ENCODE peak calls at places on chromosomes 16 and 17, in ten cellular contexts. One of them, this sample, is unnamed.

GRCh38 chr16:721765-722481 is 977 bp downstream of the ANTKMT start:
- DNase-seq in HCT116: no peak
- DNase-seq in endothelial cell of umbilical vein: no peak
- DNase-seq in mesendoderm: no peak
- DNase-seq in SK-N-SH: peak
- DNase-seq in mammary epithelial cell: no peak
- DNase-seq in SK-N-MC: no peak
- DNase-seq in IMR-90: no peak
- DNase-seq in fibroblast of lung: no peak
- DNase-seq in DND-41: peak
- DNase-seq in this sample: no peak

GRCh38 chr17:76240461-76241204 is at the start of gene RNF157:
- DNase-seq in fibroblast of lung: peak
- DNase-seq in HCT116: no peak
- DNase-seq in mesendoderm: peak
- DNase-seq in IMR-90: peak
- DNase-seq in SK-N-SH: peak
- DNase-seq in endothelial cell of umbilical vein: peak
- DNase-seq in mammary epithelial cell: no peak
- DNase-seq in DND-41: no peak
- DNase-seq in SK-N-MC: no peak
- DNase-seq in this sample: peak

GRCh38 chr17:19003966-19004600 is 481 bp downstream of the FAM83G start:
- DNase-seq in SK-N-MC: no peak
- DNase-seq in SK-N-SH: peak
- DNase-seq in mesendoderm: peak
- DNase-seq in fibroblast of lung: peak
- DNase-seq in DND-41: no peak
- DNase-seq in IMR-90: peak
- DNase-seq in mammary epithelial cell: peak
- DNase-seq in endothelial cell of umbilical vein: peak
- DNase-seq in HCT116: no peak
- DNase-seq in this sample: peak

GRCh38 chr17:29766796-29767327 is 144.2 kb upstream of the CORO6 start:
- DNase-seq in IMR-90: peak
- DNase-seq in SK-N-MC: no peak
- DNase-seq in SK-N-SH: no peak
- DNase-seq in HCT116: no peak
- DNase-seq in endothelial cell of umbilical vein: no peak
- DNase-seq in mammary epithelial cell: no peak
- DNase-seq in DND-41: no peak
- DNase-seq in fibroblast of lung: peak
- DNase-seq in mesendoderm: no peak
- DNase-seq in this sample: no peak

GRCh38 chr16:66629856-66630255 is 25.4 kb downstream of the CMTM3 start:
- DNase-seq in mammary epithelial cell: no peak
- DNase-seq in endothelial cell of umbilical vein: no peak
- DNase-seq in fibroblast of lung: no peak
- DNase-seq in HCT116: no peak
- DNase-seq in SK-N-MC: no peak
- DNase-seq in SK-N-SH: no peak
- DNase-seq in DND-41: no peak
- DNase-seq in mesendoderm: no peak
- DNase-seq in IMR-90: no peak
- DNase-seq in this sample: no peak

GRCh38 chr17:74042744-74043486 is 160.6 kb upstream of the RPL38 start:
- DNase-seq in mesendoderm: peak
- DNase-seq in IMR-90: peak
- DNase-seq in SK-N-SH: no peak
- DNase-seq in endothelial cell of umbilical vein: no peak
- DNase-seq in HCT116: peak
- DNase-seq in DND-41: no peak
- DNase-seq in mammary epithelial cell: peak
- DNase-seq in SK-N-MC: no peak
- DNase-seq in fibroblast of lung: peak
- DNase-seq in this sample: no peak

GRCh38 chr17:46053911-46054534 is 55.0 kb downstream of the STH start:
- DNase-seq in mesendoderm: no peak
- DNase-seq in endothelial cell of umbilical vein: no peak
- DNase-seq in fibroblast of lung: no peak
- DNase-seq in SK-N-SH: no peak
- DNase-seq in IMR-90: peak
- DNase-seq in DND-41: no peak
- DNase-seq in HCT116: no peak
- DNase-seq in SK-N-MC: no peak
- DNase-seq in mammary epithelial cell: peak
- DNase-seq in this sample: no peak

GRCh38 chr17:5943991-5944390 is 126.2 kb upstream of the WSCD1 start:
- DNase-seq in endothelial cell of umbilical vein: no peak
- DNase-seq in HCT116: no peak
- DNase-seq in fibroblast of lung: no peak
- DNase-seq in DND-41: no peak
- DNase-seq in SK-N-MC: no peak
- DNase-seq in mammary epithelial cell: no peak
- DNase-seq in mesendoderm: peak
- DNase-seq in SK-N-SH: no peak
- DNase-seq in IMR-90: no peak
- DNase-seq in this sample: no peak

GRCh38 chr17:62737513-62737912 is 70.6 kb downstream of the MARCHF10 start:
- DNase-seq in mammary epithelial cell: peak
- DNase-seq in SK-N-MC: no peak
- DNase-seq in IMR-90: no peak
- DNase-seq in DND-41: no peak
- DNase-seq in endothelial cell of umbilical vein: no peak
- DNase-seq in fibroblast of lung: no peak
- DNase-seq in SK-N-SH: no peak
- DNase-seq in HCT116: no peak
- DNase-seq in mesendoderm: no peak
- DNase-seq in this sample: no peak

GRCh38 chr16:57859331-57859730 is 57.0 kb upstream of the KIFC3 start:
- DNase-seq in SK-N-SH: no peak
- DNase-seq in mesendoderm: peak
- DNase-seq in SK-N-MC: no peak
- DNase-seq in DND-41: peak
- DNase-seq in endothelial cell of umbilical vein: peak
- DNase-seq in HCT116: peak
- DNase-seq in mammary epithelial cell: no peak
- DNase-seq in fibroblast of lung: peak
- DNase-seq in IMR-90: peak
- DNase-seq in this sample: peak

GRCh38 chr17:10226930-10227695 is 28.7 kb upstream of the GAS7 start:
- DNase-seq in mammary epithelial cell: no peak
- DNase-seq in DND-41: peak
- DNase-seq in fibroblast of lung: peak
- DNase-seq in mesendoderm: peak
- DNase-seq in SK-N-MC: no peak
- DNase-seq in IMR-90: peak
- DNase-seq in endothelial cell of umbilical vein: no peak
- DNase-seq in HCT116: peak
- DNase-seq in SK-N-SH: peak
- DNase-seq in this sample: peak

GRCh38 chr17:15510361-15510760 is 42.9 kb upstream of the CDRT4 start:
- DNase-seq in SK-N-MC: no peak
- DNase-seq in IMR-90: peak
- DNase-seq in mesendoderm: no peak
- DNase-seq in endothelial cell of umbilical vein: peak
- DNase-seq in HCT116: peak
- DNase-seq in fibroblast of lung: peak
- DNase-seq in DND-41: no peak
- DNase-seq in SK-N-SH: no peak
- DNase-seq in mammary epithelial cell: peak
- DNase-seq in this sample: no peak

GRCh38 chr16:70759666-70760065 is 41.3 kb downstream of the VAC14 start:
- DNase-seq in mesendoderm: peak
- DNase-seq in endothelial cell of umbilical vein: no peak
- DNase-seq in IMR-90: no peak
- DNase-seq in SK-N-MC: no peak
- DNase-seq in DND-41: no peak
- DNase-seq in HCT116: no peak
- DNase-seq in mammary epithelial cell: no peak
- DNase-seq in SK-N-SH: no peak
- DNase-seq in fibroblast of lung: no peak
- DNase-seq in this sample: no peak

GRCh38 chr16:70760221-70760620 is 40.7 kb downstream of the VAC14 start:
- DNase-seq in IMR-90: no peak
- DNase-seq in HCT116: no peak
- DNase-seq in endothelial cell of umbilical vein: no peak
- DNase-seq in fibroblast of lung: no peak
- DNase-seq in DND-41: no peak
- DNase-seq in SK-N-MC: no peak
- DNase-seq in mammary epithelial cell: no peak
- DNase-seq in SK-N-SH: no peak
- DNase-seq in mesendoderm: no peak
- DNase-seq in this sample: no peak

GRCh38 chr16:70764632-70765031 is 36.3 kb downstream of the VAC14 start:
- DNase-seq in HCT116: no peak
- DNase-seq in IMR-90: no peak
- DNase-seq in mammary epithelial cell: no peak
- DNase-seq in mesendoderm: no peak
- DNase-seq in fibroblast of lung: no peak
- DNase-seq in endothelial cell of umbilical vein: no peak
- DNase-seq in SK-N-MC: no peak
- DNase-seq in SK-N-SH: no peak
- DNase-seq in DND-41: no peak
- DNase-seq in this sample: no peak

GRCh38 chr16:70758786-70759185 is 42.2 kb downstream of the VAC14 start:
- DNase-seq in HCT116: no peak
- DNase-seq in SK-N-SH: no peak
- DNase-seq in fibroblast of lung: no peak
- DNase-seq in mammary epithelial cell: no peak
- DNase-seq in DND-41: no peak
- DNase-seq in IMR-90: no peak
- DNase-seq in SK-N-MC: no peak
- DNase-seq in endothelial cell of umbilical vein: no peak
- DNase-seq in mesendoderm: no peak
- DNase-seq in this sample: no peak

GRCh38 chr16:70761656-70762055 is 39.3 kb downstream of the VAC14 start:
- DNase-seq in DND-41: no peak
- DNase-seq in HCT116: no peak
- DNase-seq in SK-N-SH: no peak
- DNase-seq in mesendoderm: no peak
- DNase-seq in endothelial cell of umbilical vein: no peak
- DNase-seq in fibroblast of lung: no peak
- DNase-seq in IMR-90: no peak
- DNase-seq in SK-N-MC: no peak
- DNase-seq in mammary epithelial cell: no peak
- DNase-seq in this sample: no peak
- H3K9ac ChIP-seq in DND-41: no peak
- H3K9ac ChIP-seq in HCT116: no peak
- H3K9ac ChIP-seq in SK-N-SH: no peak
- H3K9ac ChIP-seq in mesendoderm: no peak
- H3K9ac ChIP-seq in endothelial cell of umbilical vein: no peak
- H3K9ac ChIP-seq in fibroblast of lung: no peak
- H3K9ac ChIP-seq in IMR-90: no peak
- H3K9ac ChIP-seq in SK-N-MC: no peak
- H3K9ac ChIP-seq in mammary epithelial cell: no peak
- H3K9ac ChIP-seq in this sample: no peak

GRCh38 chr16:69443809-69444611 is 19.6 kb downstream of the CYB5B start:
- DNase-seq in fibroblast of lung: peak
- DNase-seq in SK-N-MC: no peak
- DNase-seq in IMR-90: peak
- DNase-seq in mammary epithelial cell: peak
- DNase-seq in HCT116: no peak
- DNase-seq in SK-N-SH: peak
- DNase-seq in DND-41: no peak
- DNase-seq in mesendoderm: no peak
- DNase-seq in endothelial cell of umbilical vein: peak
- DNase-seq in this sample: no peak
- H3K9ac ChIP-seq in fibroblast of lung: peak
- H3K9ac ChIP-seq in SK-N-MC: no peak
- H3K9ac ChIP-seq in IMR-90: no peak
- H3K9ac ChIP-seq in mammary epithelial cell: peak
- H3K9ac ChIP-seq in HCT116: peak
- H3K9ac ChIP-seq in SK-N-SH: peak
- H3K9ac ChIP-seq in DND-41: no peak
- H3K9ac ChIP-seq in mesendoderm: no peak
- H3K9ac ChIP-seq in endothelial cell of umbilical vein: peak
- H3K9ac ChIP-seq in this sample: no peak

GRCh38 chr16:89170346-89171215 is 967 bp upstream of the CDH15 start:
- DNase-seq in endothelial cell of umbilical vein: no peak
- DNase-seq in HCT116: peak
- DNase-seq in mammary epithelial cell: no peak
- DNase-seq in fibroblast of lung: no peak
- DNase-seq in SK-N-MC: no peak
- DNase-seq in mesendoderm: peak
- DNase-seq in DND-41: peak
- DNase-seq in IMR-90: no peak
- DNase-seq in SK-N-SH: no peak
- DNase-seq in this sample: no peak
- H3K9ac ChIP-seq in endothelial cell of umbilical vein: no peak
- H3K9ac ChIP-seq in HCT116: peak
- H3K9ac ChIP-seq in mammary epithelial cell: no peak
- H3K9ac ChIP-seq in fibroblast of lung: no peak
- H3K9ac ChIP-seq in SK-N-MC: no peak
- H3K9ac ChIP-seq in mesendoderm: no peak
- H3K9ac ChIP-seq in DND-41: no peak
- H3K9ac ChIP-seq in IMR-90: no peak
- H3K9ac ChIP-seq in SK-N-SH: no peak
- H3K9ac ChIP-seq in this sample: peak

DNA sequence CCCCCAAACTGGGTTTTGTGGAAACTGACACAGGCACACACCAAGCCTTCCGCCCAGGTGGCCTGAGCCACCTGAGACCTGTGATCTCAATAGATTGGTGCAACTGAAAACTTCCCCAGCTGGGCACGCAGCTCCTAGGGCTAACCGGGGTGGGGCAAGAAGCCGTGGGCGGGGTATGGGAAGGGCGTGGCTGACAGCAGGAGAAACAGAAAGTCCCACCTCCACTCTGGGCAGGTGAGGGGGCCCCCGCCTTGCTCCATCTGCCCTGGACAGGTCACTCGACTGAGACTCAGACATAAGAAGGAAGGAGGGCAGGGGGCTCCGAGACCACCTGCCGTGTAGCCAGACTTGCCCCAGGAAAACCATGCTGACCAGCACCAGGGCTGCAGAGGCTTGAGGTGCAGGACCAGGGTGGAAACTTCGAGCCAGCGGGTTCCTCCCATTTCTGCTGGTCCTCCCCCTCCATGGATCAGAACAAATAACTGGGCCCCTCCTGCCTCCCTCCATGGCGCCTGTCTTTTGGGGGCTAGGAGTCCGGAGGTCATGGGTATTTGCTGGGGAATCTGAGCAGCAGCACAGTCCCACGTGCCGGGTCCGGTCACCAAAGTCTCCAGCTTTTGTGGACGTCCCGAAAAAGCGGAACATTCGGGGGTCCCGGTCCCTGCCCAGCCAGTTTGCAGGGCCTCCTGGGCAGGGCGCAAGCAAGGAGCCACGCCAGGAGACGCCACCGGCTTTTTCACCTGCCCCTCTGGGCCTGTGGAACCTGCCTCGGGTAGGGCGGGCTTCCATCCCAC is 1.3 kb downstream of the TIMP2 start:
- DNase-seq in endothelial cell of umbilical vein: peak
- DNase-seq in HCT116: peak
- DNase-seq in mammary epithelial cell: peak
- DNase-seq in SK-N-SH: peak
- DNase-seq in fibroblast of lung: no peak
- DNase-seq in IMR-90: no peak
- DNase-seq in SK-N-MC: no peak
- DNase-seq in mesendoderm: peak
- DNase-seq in DND-41: peak
- DNase-seq in this sample: no peak
- H3K9ac ChIP-seq in endothelial cell of umbilical vein: peak
- H3K9ac ChIP-seq in HCT116: peak
- H3K9ac ChIP-seq in mammary epithelial cell: peak
- H3K9ac ChIP-seq in SK-N-SH: peak
- H3K9ac ChIP-seq in fibroblast of lung: peak
- H3K9ac ChIP-seq in IMR-90: peak
- H3K9ac ChIP-seq in SK-N-MC: peak
- H3K9ac ChIP-seq in mesendoderm: peak
- H3K9ac ChIP-seq in DND-41: no peak
- H3K9ac ChIP-seq in this sample: peak

GRCh38 chr17:31724619-31725018 is 134.4 kb downstream of the COPRS start:
- DNase-seq in endothelial cell of umbilical vein: peak
- DNase-seq in DND-41: no peak
- DNase-seq in IMR-90: peak
- DNase-seq in fibroblast of lung: no peak
- DNase-seq in SK-N-SH: no peak
- DNase-seq in HCT116: no peak
- DNase-seq in mammary epithelial cell: no peak
- DNase-seq in mesendoderm: no peak
- DNase-seq in SK-N-MC: no peak
- DNase-seq in this sample: no peak
- H3K9ac ChIP-seq in endothelial cell of umbilical vein: peak
- H3K9ac ChIP-seq in DND-41: no peak
- H3K9ac ChIP-seq in IMR-90: no peak
- H3K9ac ChIP-seq in fibroblast of lung: no peak
- H3K9ac ChIP-seq in SK-N-SH: peak
- H3K9ac ChIP-seq in HCT116: no peak
- H3K9ac ChIP-seq in mammary epithelial cell: no peak
- H3K9ac ChIP-seq in mesendoderm: no peak
- H3K9ac ChIP-seq in SK-N-MC: no peak
- H3K9ac ChIP-seq in this sample: no peak

This sample was measured in neuronal stem cell.